ENCODE peak calls at places on chromosome 22, in six cellular contexts. X, I, K, L, B and M are unnamed samples.

GRCh38 chr22:41915035-41915782 is at the start of gene SHISA8:
- DNase-seq in X (no peak), B (peak), L (no peak), K (peak), I (no peak), M (peak)

GRCh38 chr22:49005557-49005956 is 822.1 kb downstream of the BRD1 start:
- DNase-seq in B (no peak), X (no peak), L (no peak), I (no peak), K (no peak), M (no peak)

GRCh38 chr22:46696225-46696518 is 41.9 kb downstream of the CERK start:
- DNase-seq in X (no peak), B (no peak), I (no peak), K (no peak), L (no peak), M (no peak)

GRCh38 chr22:48902001-48902869 is 925.4 kb downstream of the BRD1 start:
- DNase-seq in L (no peak), B (no peak), I (no peak), K (no peak), X (no peak), M (no peak)

GRCh38 chr22:32991353-32992115 is 66.6 kb downstream of the SYN3 start:
- DNase-seq in L (peak), I (peak), B (no peak), K (no peak), X (no peak), M (no peak)

GRCh38 chr22:28923826-28924732 is 40.7 kb downstream of the ZNRF3 start:
- DNase-seq in X (no peak), B (no peak), L (no peak), I (no peak), K (no peak), M (no peak)

GRCh38 chr22:18096823-18097222 is 13.8 kb upstream of the TUBA8 start:
- DNase-seq in I (no peak), K (no peak), B (no peak), L (no peak), X (no peak), M (no peak)

GRCh38 chr22:38540731-38541130 is 29.3 kb downstream of the DMC1 start:
- DNase-seq in B (no peak), I (no peak), X (no peak), L (no peak), K (no peak), M (no peak)

GRCh38 chr22:47067911-47068654 is 305.6 kb downstream of the TBC1D22A start:
- DNase-seq in X (no peak), L (no peak), K (no peak), I (no peak), B (no peak), M (no peak)

GRCh38 chr22:49979587-49980264 is 19.2 kb downstream of the PIM3 start:
- DNase-seq in B (no peak), I (no peak), K (no peak), X (no peak), L (peak), M (peak)

GRCh38 chr22:32378703-32379272 is 21.1 kb downstream of the RFPL3 start:
- DNase-seq in K (no peak), B (no peak), I (no peak), L (peak), X (no peak), M (peak)

GRCh38 chr22:39173787-39174497 is 21.5 kb upstream of the CBX7 start:
- DNase-seq in X (no peak), I (no peak), B (peak), L (no peak), K (peak), M (no peak)

GRCh38 chr22:27677895-27678458 is 123.6 kb downstream of the MN1 start:
- DNase-seq in I (no peak), X (no peak), L (no peak), B (no peak), K (no peak), M (peak)

GRCh38 chr22:27224485-27225364 is 567.3 kb downstream of the MIAT start:
- DNase-seq in L (no peak), K (no peak), X (no peak), I (no peak), B (no peak), M (no peak)

GRCh38 chr22:38139901-38140300 is 29.4 kb upstream of the BAIAP2L2 start:
- DNase-seq in X (no peak), L (no peak), B (no peak), I (no peak), K (no peak), M (no peak)